ENCODE peak calls at places on chromosomes 3 and 15, in eight cellular contexts. F is OCI-LY7, D is fibroblast of lung, Z is kidney, E is astrocyte, I is lower lobe of right lung, C is colonic mucosa, M is IMR-90. Q is an unnamed sample.

GRCh38 chr3:98022978-98023820 is 11.9 kb downstream of the GABRR3 start:
- DNase-seq in F (peak; percentile 70), D (peak; percentile 50), Z (peak; percentile 93), E (peak; percentile 35), I (peak; percentile 90), C (peak; percentile 92), M (peak; percentile 68), Q (peak; percentile 90)

GRCh38 chr3:177746259-177747021 is 549.2 kb upstream of the TBL1XR1 start:
- DNase-seq in F (no peak), D (peak; percentile 86), Z (no peak), E (peak; percentile 87), I (no peak), C (no peak), M (peak; percentile 83), Q (no peak)

GRCh38 chr3:117761992-117762944 is 1052.7 kb downstream of the TUSC7 start:
- DNase-seq in F (no peak), D (peak; percentile 10), Z (no peak), E (no peak), I (no peak), C (no peak), M (no peak), Q (peak; percentile 8)

GRCh38 chr3:117790256-117790987 is 1080.8 kb downstream of the TUSC7 start:
- DNase-seq in F (no peak), D (peak; percentile 60), Z (no peak), E (peak; percentile 52), I (no peak), C (no peak), M (peak; percentile 57), Q (no peak)

GRCh38 chr15:51077565-51078153 is 17.0 kb downstream of the TNFAIP8L3 start:
- DNase-seq in F (peak; percentile 78), D (peak; percentile 34), Z (peak; percentile 86), E (no peak), I (peak; percentile 79), C (peak; percentile 76), M (no peak), Q (peak; percentile 47)

GRCh38 chr15:70493787-70494514 is 269.4 kb downstream of the UACA start:
- DNase-seq in F (no peak), D (peak; percentile 62), Z (no peak), E (peak; percentile 55), I (no peak), C (no peak), M (peak; percentile 30), Q (peak; percentile 81)

GRCh38 chr3:45224824-45225464 is 1.1 kb downstream of the TMEM158 start:
- DNase-seq in F (no peak), D (peak; percentile 69), Z (peak; percentile 92), E (peak; percentile 46), I (peak; percentile 87), C (peak; percentile 75), M (peak; percentile 78), Q (peak; percentile 80)

GRCh38 chr3:79651536-79652065 is 116.2 kb downstream of the ROBO1 start:
- DNase-seq in F (no peak), D (no peak), Z (no peak), E (no peak), I (peak; percentile 35), C (no peak), M (no peak), Q (no peak)

GRCh38 chr3:187520027-187520945 is 149.9 kb downstream of the SST start:
- DNase-seq in F (no peak), D (peak; percentile 34), Z (no peak), E (peak; percentile 24), I (no peak), C (no peak), M (no peak), Q (peak; percentile 9)

GRCh38 chr3:161220850-161221753 is at the start of gene NMD3:
- DNase-seq in F (peak; percentile 94), D (peak; percentile 91), Z (peak; percentile 98), E (peak; percentile 83), I (peak; percentile 94), C (peak; percentile 97), M (peak; percentile 92), Q (peak; percentile 97)

GRCh38 chr3:66480666-66481065 is 20.2 kb downstream of the LRIG1 start:
- DNase-seq in F (peak; percentile 52), D (peak; percentile 85), Z (no peak), E (peak; percentile 84), I (no peak), C (no peak), M (peak; percentile 41), Q (no peak)

DNA sequence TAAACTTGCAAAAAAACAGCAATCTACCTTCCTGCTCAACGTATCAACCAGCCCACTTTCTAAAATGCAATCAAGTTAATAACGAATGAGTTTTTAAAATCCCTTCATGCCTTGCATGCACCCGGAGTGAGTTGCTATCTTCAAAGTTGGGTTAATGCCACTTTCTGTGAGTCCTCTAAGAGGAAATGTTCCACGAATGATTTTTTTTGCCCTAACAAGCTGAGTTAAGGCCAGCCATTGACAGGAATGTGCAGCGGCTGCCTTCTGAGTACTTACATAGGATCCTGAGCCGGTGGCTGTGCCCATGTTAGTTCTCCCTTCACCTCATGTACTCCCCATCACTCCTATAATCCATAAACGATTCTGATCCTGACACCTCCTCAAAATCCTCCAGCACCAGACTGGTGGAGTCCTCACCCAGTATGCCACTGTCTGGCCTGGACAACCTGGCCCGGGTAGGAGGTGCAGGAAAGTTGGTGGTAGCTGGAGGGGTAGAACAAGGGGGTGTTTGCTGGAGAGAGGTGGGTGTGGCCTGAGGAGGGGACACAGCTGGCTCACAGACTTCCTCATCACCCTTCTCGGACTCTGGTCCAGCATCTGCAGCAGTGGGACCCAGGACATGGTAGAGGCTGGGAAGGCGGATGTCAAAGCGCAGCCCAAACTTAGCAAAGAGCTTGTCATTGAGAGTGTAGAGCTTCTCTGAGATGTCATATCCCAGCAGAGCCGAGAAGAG is 12.4 kb downstream of the POPDC2 start:
- DNase-seq in F (no peak), D (peak; percentile 84), Z (no peak), E (peak; percentile 81), I (no peak), C (no peak), M (peak; percentile 51), Q (no peak)
- H3K4me3 ChIP-seq in F (no peak overlapping the region), D (no peak overlapping the region), Z (no peak overlapping the region), E (no peak overlapping the region), I (no peak overlapping the region), C (no peak overlapping the region), M (no peak overlapping the region), Q (no peak overlapping the region)

GRCh38 chr15:81118361-81118760 is 15.7 kb upstream of the CFAP161 start:
- DNase-seq in F (no peak), D (no peak), Z (no peak), E (no peak), I (no peak), C (no peak), M (no peak), Q (no peak)
- H3K4me3 ChIP-seq in F (no peak overlapping the region), D (no peak overlapping the region), Z (no peak overlapping the region), E (no peak overlapping the region), I (peak overlapping the region; percentile 18), C (no peak overlapping the region), M (no peak overlapping the region), Q (no peak overlapping the region)

GRCh38 chr3:69200384-69201068 is 78.1 kb upstream of the LMOD3 start:
- DNase-seq in F (no peak), D (peak; percentile 65), Z (no peak), E (peak; percentile 59), I (no peak), C (peak; percentile 76), M (peak; percentile 19), Q (peak; percentile 77)
- H3K4me3 ChIP-seq in F (no peak overlapping the region), D (no peak overlapping the region), Z (peak overlapping the region; percentile 68), E (peak overlapping the region; percentile 25), I (peak overlapping the region; percentile 50), C (peak overlapping the region; percentile 30), M (no peak overlapping the region), Q (peak overlapping the region; percentile 38)

GRCh38 chr15:28109626-28110415 is 10.7 kb upstream of the OCA2 start:
- DNase-seq in F (no peak), D (no peak), Z (no peak), E (no peak), I (no peak), C (no peak), M (no peak), Q (no peak)

GRCh38 chr15:28106294-28107110 is 7.4 kb upstream of the OCA2 start:
- DNase-seq in F (no peak), D (peak; percentile 32), Z (peak; percentile 75), E (no peak), I (peak; percentile 48), C (no peak), M (no peak), Q (peak; percentile 38)

GRCh38 chr15:28105793-28106192 is 6.7 kb upstream of the OCA2 start:
- DNase-seq in F (no peak), D (no peak), Z (no peak), E (no peak), I (no peak), C (no peak), M (no peak), Q (no peak)

GRCh38 chr15:28107111-28107893 is 8.2 kb upstream of the OCA2 start:
- DNase-seq in F (no peak), D (peak; percentile 47), Z (peak; percentile 72), E (peak; percentile 26), I (peak; percentile 49), C (no peak), M (no peak), Q (no peak)

GRCh38 chr15:28107894-28108255 is 8.8 kb upstream of the OCA2 start:
- DNase-seq in F (no peak), D (no peak), Z (no peak), E (no peak), I (no peak), C (no peak), M (no peak), Q (no peak)
- H3K4me3 ChIP-seq in F (no peak overlapping the region), D (no peak overlapping the region), Z (no peak overlapping the region), E (no peak overlapping the region), I (peak overlapping the region; percentile 60), C (no peak overlapping the region), M (no peak overlapping the region), Q (no peak overlapping the region)

GRCh38 chr3:32703491-32703968 is 18.5 kb downstream of the CNOT10 start:
- DNase-seq in F (no peak), D (no peak), Z (no peak), E (no peak), I (no peak), C (no peak), M (peak; percentile 28), Q (no peak)
- H3K4me3 ChIP-seq in F (no peak overlapping the region), D (no peak overlapping the region), Z (no peak overlapping the region), E (no peak overlapping the region), I (no peak overlapping the region), C (no peak overlapping the region), M (no peak overlapping the region), Q (no peak overlapping the region)

GRCh38 chr3:118842147-118842863 is 192.3 kb downstream of the IGSF11 start:
- DNase-seq in F (no peak), D (peak; percentile 7), Z (no peak), E (no peak), I (no peak), C (no peak), M (no peak), Q (no peak)
- H3K4me3 ChIP-seq in F (no peak overlapping the region), D (no peak overlapping the region), Z (no peak overlapping the region), E (no peak overlapping the region), I (no peak overlapping the region), C (no peak overlapping the region), M (no peak overlapping the region), Q (no peak overlapping the region)

Q was measured in hepatocyte.